ENCODE peak calls at places on chromosomes 3 and 15, in ten cellular contexts. R, V, W, M, J, O, P, K, Z and S are unnamed samples.

GRCh38 chr3:176950743-176951142 is 246.5 kb downstream of the TBL1XR1 start:
- DNase-seq in R (no peak), V (peak), W (peak), M (no peak), J (peak), O (no peak), P (no peak), K (no peak), Z (no peak), S (peak)

GRCh38 chr15:57427367-57427821 is 51.1 kb downstream of the CGNL1 start:
- DNase-seq in R (no peak), V (peak), W (peak), M (no peak), J (no peak), O (no peak), P (no peak), K (peak), Z (no peak), S (peak)

GRCh38 chr3:13420051-13420816 is at the start of gene NUP210:
- DNase-seq in R (peak), V (no peak), W (no peak), M (no peak), J (no peak), O (no peak), P (peak), K (peak), Z (peak), S (no peak)

GRCh38 chr3:107938128-107938527 is 152.7 kb downstream of the CD47 start:
- DNase-seq in R (no peak), V (peak), W (peak), M (no peak), J (no peak), O (no peak), P (no peak), K (no peak), Z (no peak), S (peak)

GRCh38 chr15:38389924-38390542 is 63.9 kb upstream of the FAM98B start:
- DNase-seq in R (peak), V (peak), W (peak), M (peak), J (peak), O (no peak), P (peak), K (peak), Z (peak), S (peak)

GRCh38 chr3:46312996-46313395 is 40.9 kb upstream of the CCR2 start:
- DNase-seq in R (no peak), V (peak), W (peak), M (no peak), J (peak), O (peak), P (no peak), K (no peak), Z (no peak), S (no peak)

GRCh38 chr15:60299452-60300047 is 98.2 kb downstream of the ANXA2 start:
- DNase-seq in R (no peak), V (peak), W (no peak), M (no peak), J (peak), O (no peak), P (no peak), K (no peak), Z (peak), S (peak)

GRCh38 chr15:76823903-76824302 is 81.2 kb downstream of the SCAPER start:
- DNase-seq in R (no peak), V (no peak), W (no peak), M (no peak), J (no peak), O (no peak), P (no peak), K (no peak), Z (peak), S (no peak)

GRCh38 chr15:39381517-39381916 is 199.4 kb upstream of the THBS1 start:
- DNase-seq in R (no peak), V (peak), W (no peak), M (no peak), J (no peak), O (no peak), P (no peak), K (no peak), Z (no peak), S (no peak)

GRCh38 chr3:128597900-128598299 is 52.7 kb downstream of the RPN1 start:
- DNase-seq in R (no peak), V (peak), W (no peak), M (no peak), J (no peak), O (no peak), P (no peak), K (no peak), Z (no peak), S (peak)

GRCh38 chr3:31407665-31408064 is 125.1 kb upstream of the STT3B start:
- DNase-seq in R (no peak), V (peak), W (peak), M (no peak), J (no peak), O (no peak), P (no peak), K (no peak), Z (no peak), S (peak)

GRCh38 chr3:68060186-68060585 is 405.8 kb upstream of the SUCLG2 start:
- DNase-seq in R (no peak), V (no peak), W (no peak), M (no peak), J (no peak), O (no peak), P (no peak), K (no peak), Z (no peak), S (no peak)

GRCh38 chr3:115623414-115623868 is at the start of gene GAP43:
- DNase-seq in R (no peak), V (peak), W (peak), M (peak), J (peak), O (no peak), P (no peak), K (peak), Z (peak), S (peak)

GRCh38 chr15:91032919-91033803 is 10.8 kb upstream of the VPS33B start:
- DNase-seq in R (no peak), V (peak), W (peak), M (peak), J (no peak), O (no peak), P (peak), K (no peak), Z (peak), S (no peak)

GRCh38 chr3:133888739-133889340 is 6.8 kb downstream of the RAB6B start:
- DNase-seq in R (no peak), V (no peak), W (no peak), M (no peak), J (no peak), O (no peak), P (no peak), K (no peak), Z (no peak), S (no peak)

GRCh38 chr3:123324880-123325765 is 123.4 kb downstream of the SEC22A start:
- DNase-seq in R (no peak), V (no peak), W (no peak), M (no peak), J (no peak), O (no peak), P (no peak), K (no peak), Z (no peak), S (no peak)

GRCh38 chr3:184177331-184177731 is 2.7 kb downstream of the AP2M1 start:
- DNase-seq in R (no peak), V (peak), W (peak), M (no peak), J (no peak), O (no peak), P (no peak), K (no peak), Z (no peak), S (peak)

GRCh38 chr3:184583345-184584000 is 21.9 kb downstream of the EPHB3 start:
- DNase-seq in R (no peak), V (no peak), W (peak), M (no peak), J (no peak), O (no peak), P (no peak), K (no peak), Z (peak), S (no peak)

GRCh38 chr3:66800941-66801545 is 197.1 kb upstream of the KBTBD8 start:
- DNase-seq in R (no peak), V (peak), W (no peak), M (no peak), J (no peak), O (no peak), P (no peak), K (no peak), Z (no peak), S (peak)

GRCh38 chr15:70306582-70306981 is 208.9 kb upstream of the TLE3 start:
- DNase-seq in R (no peak), V (no peak), W (no peak), M (no peak), J (no peak), O (no peak), P (no peak), K (no peak), Z (no peak), S (no peak)

GRCh38 chr15:101438482-101439284 is 50.8 kb downstream of the PCSK6 start:
- DNase-seq in R (no peak), V (no peak), W (no peak), M (no peak), J (no peak), O (no peak), P (no peak), K (no peak), Z (no peak), S (no peak)